ENCODE peak calls at places on chromosome 6, in seven cellular contexts. S is CD4-positive, alpha-beta T cell; D is dorsolateral prefrontal cortex; Y is CD14-positive monocyte; W is HuH-7; N is mammary epithelial cell; O is Peyer's patch. F is an unnamed sample.
A peak's percentile ranks its signal among the peaks of the same experiment; 100 is the strongest.

GRCh38 chr6:169008641-169009040 is 245.0 kb downstream of the THBS2 start:
- DNase-seq in S (no peak), D (no peak), Y (no peak), W (no peak), N (no peak), O (no peak), F (no peak)

GRCh38 chr6:6052216-6052615 is 45.5 kb upstream of the NRN1 start:
- DNase-seq in S (no peak), D (no peak), Y (no peak), W (no peak), N (no peak), O (no peak), F (no peak)

GRCh38 chr6:30163090-30163917 is at the start of gene TRIM15:
- DNase-seq in S (no peak), D (no peak), Y (no peak), W (peak; percentile 70), N (peak; percentile 59), O (no peak), F (no peak)

GRCh38 chr6:34425498-34426410 is at the start of gene RPS10:
- DNase-seq in S (peak; percentile 88), D (peak; percentile 85), Y (peak; percentile 87), W (peak; percentile 85), N (peak; percentile 85), O (peak; percentile 82), F (peak; percentile 59)

GRCh38 chr6:89353702-89354392 is 1.3 kb upstream of the UBE2J1 start:
- DNase-seq in S (no peak), D (no peak), Y (no peak), W (peak; percentile 52), N (no peak), O (no peak), F (no peak)

GRCh38 chr6:46302176-46302575 is 131.4 kb upstream of the ENPP5 start:
- DNase-seq in S (no peak), D (no peak), Y (no peak), W (no peak), N (no peak), O (no peak), F (no peak)

GRCh38 chr6:2818593-2818992 is 23.1 kb downstream of the SERPINB1 start:
- DNase-seq in S (no peak), D (no peak), Y (no peak), W (no peak), N (peak; percentile 84), O (no peak), F (no peak)

GRCh38 chr6:47165918-47166317 is 123.8 kb upstream of the ADGRF1 start:
- DNase-seq in S (no peak), D (no peak), Y (peak; percentile 57), W (no peak), N (no peak), O (no peak), F (peak; percentile 59)

GRCh38 chr6:89369009-89369408 is 16.5 kb upstream of the UBE2J1 start:
- DNase-seq in S (no peak), D (no peak), Y (no peak), W (no peak), N (peak; percentile 54), O (peak; percentile 31), F (no peak)

GRCh38 chr6:112337209-112337638 is 9.9 kb upstream of the RFPL4B start:
- DNase-seq in S (no peak), D (peak; percentile 71), Y (no peak), W (peak; percentile 84), N (peak; percentile 52), O (no peak), F (no peak)

GRCh38 chr6:35388772-35389352 is 46.5 kb downstream of the PPARD start:
- DNase-seq in S (no peak), D (no peak), Y (no peak), W (no peak), N (no peak), O (no peak), F (no peak)

F was measured in SIG-M5.